ENCODE peak calls at places on chromosomes 16 and 17, in four cellular contexts. M is mesothelial cell of epicardium, S is mammary epithelial cell, C is AG10803. V is an unnamed sample.

GRCh38 chr16:67936124-67936875 is at the start of gene PSMB10:
- DNase-seq in S (peak), C (peak), M (peak), V (no peak)

GRCh38 chr16:69274699-69275235 is 36.4 kb upstream of the VPS4A start:
- DNase-seq in S (no peak), M (no peak), C (no peak), V (no peak)

GRCh38 chr16:54938351-54939346 is 8.0 kb downstream of the IRX5 start:
- DNase-seq in C (no peak), M (peak), S (peak), V (no peak)

GRCh38 chr17:71304498-71305158 is 816.2 kb upstream of the SOX9 start:
- DNase-seq in M (no peak), S (no peak), C (no peak), V (no peak)

GRCh38 chr16:66662445-66663194 is 33.9 kb downstream of the CMTM4 start:
- DNase-seq in M (no peak), S (peak), C (peak), V (no peak)

GRCh38 chr17:79023886-79024771 is at the start of gene C1QTNF1:
- DNase-seq in C (no peak), M (peak), S (peak), V (peak)

GRCh38 chr17:69103557-69104233 is 38.0 kb downstream of the ABCA6 start:
- DNase-seq in C (no peak), M (no peak), S (no peak), V (no peak)

GRCh38 chr17:80083136-80083661 is 18.2 kb upstream of the GAA start:
- DNase-seq in S (no peak), M (no peak), C (no peak), V (no peak)

GRCh38 chr16:53435066-53435688 is 906 bp downstream of the RBL2 start:
- DNase-seq in M (peak), S (peak), C (peak), V (peak)

GRCh38 chr17:77266891-77267341 is 126.1 kb downstream of the SEC14L1 start:
- DNase-seq in M (no peak), S (no peak), C (no peak), V (no peak)

GRCh38 chr17:61551255-61551742 is 39.7 kb downstream of the NACA2 start:
- DNase-seq in S (no peak), C (peak), M (no peak), V (no peak)

GRCh38 chr16:27321013-27321960 is 7.5 kb downstream of the IL4R start:
- DNase-seq in C (peak), S (peak), M (no peak), V (no peak)

GRCh38 chr17:75105269-75106080 is 4.3 kb upstream of the ARMC7 start:
- DNase-seq in M (no peak), S (no peak), C (peak), V (peak)

GRCh38 chr17:5378566-5379207 is 40.8 kb downstream of the NUP88 start:
- DNase-seq in M (no peak), C (no peak), S (no peak), V (no peak)

GRCh38 chr17:72538921-72539352 is 418.1 kb downstream of the SOX9 start:
- DNase-seq in S (no peak), C (no peak), M (no peak), V (no peak)

GRCh38 chr16:66363196-66363777 is 3.2 kb upstream of the CDH5 start:
- DNase-seq in M (no peak), S (no peak), C (no peak), V (no peak)

GRCh38 chr17:68697850-68698313 is 96.7 kb upstream of the FAM20A start:
- DNase-seq in S (peak), C (peak), M (no peak), V (no peak)

GRCh38 chr17:40068917-40069750 is 6.4 kb downstream of the THRA start:
- DNase-seq in C (peak), M (peak), S (peak), V (no peak)

GRCh38 chr17:63295288-63295687 is 150.8 kb downstream of the CYB561 start:
- DNase-seq in S (no peak), C (no peak), M (no peak), V (no peak)

GRCh38 chr16:11535494-11535893 is 51.2 kb downstream of the LITAF start:
- DNase-seq in C (no peak), S (peak), M (no peak), V (peak)

GRCh38 chr16:57364143-57364542 is 5.6 kb downstream of the CCL22 start:
- DNase-seq in C (no peak), M (no peak), S (no peak), V (no peak)

GRCh38 chr17:15382866-15383265 is 41.5 kb upstream of the TEKT3 start:
- DNase-seq in M (no peak), S (no peak), C (no peak), V (no peak)

GRCh38 chr16:29737713-29738112 is 8.1 kb downstream of the C16orf54 start:
- DNase-seq in M (no peak), S (no peak), C (no peak), V (no peak)

GRCh38 chr16:29738514-29738913 is 7.3 kb downstream of the C16orf54 start:
- DNase-seq in M (no peak), S (no peak), C (no peak), V (peak)

GRCh38 chr16:29736764-29737163 is 9.0 kb downstream of the C16orf54 start:
- DNase-seq in S (no peak), C (no peak), M (no peak), V (no peak)

GRCh38 chr16:29734826-29735225 is 11.0 kb downstream of the C16orf54 start:
- DNase-seq in S (no peak), C (no peak), M (no peak), V (no peak)

GRCh38 chr16:29736112-29736511 is 9.7 kb downstream of the C16orf54 start:
- DNase-seq in C (no peak), M (no peak), S (no peak), V (no peak)
- TF ChIP-seq CTCF in C (no peak), M (no peak), S (no peak), V (no peak)

GRCh38 chr17:37490638-37491614 is 1.2 kb downstream of the DUSP14 start:
- DNase-seq in C (peak), M (no peak), S (peak), V (peak)

GRCh38 chr17:37488009-37488604 is 1.6 kb upstream of the DUSP14 start:
- DNase-seq in C (peak), M (no peak), S (peak), V (peak)

GRCh38 chr17:37490022-37490587 is 414 bp downstream of the DUSP14 start:
- DNase-seq in C (peak), S (peak), M (peak), V (no peak)

GRCh38 chr17:37488607-37489196 is 989 bp upstream of the DUSP14 start:
- DNase-seq in M (peak), S (peak), C (peak), V (peak)

DNA sequence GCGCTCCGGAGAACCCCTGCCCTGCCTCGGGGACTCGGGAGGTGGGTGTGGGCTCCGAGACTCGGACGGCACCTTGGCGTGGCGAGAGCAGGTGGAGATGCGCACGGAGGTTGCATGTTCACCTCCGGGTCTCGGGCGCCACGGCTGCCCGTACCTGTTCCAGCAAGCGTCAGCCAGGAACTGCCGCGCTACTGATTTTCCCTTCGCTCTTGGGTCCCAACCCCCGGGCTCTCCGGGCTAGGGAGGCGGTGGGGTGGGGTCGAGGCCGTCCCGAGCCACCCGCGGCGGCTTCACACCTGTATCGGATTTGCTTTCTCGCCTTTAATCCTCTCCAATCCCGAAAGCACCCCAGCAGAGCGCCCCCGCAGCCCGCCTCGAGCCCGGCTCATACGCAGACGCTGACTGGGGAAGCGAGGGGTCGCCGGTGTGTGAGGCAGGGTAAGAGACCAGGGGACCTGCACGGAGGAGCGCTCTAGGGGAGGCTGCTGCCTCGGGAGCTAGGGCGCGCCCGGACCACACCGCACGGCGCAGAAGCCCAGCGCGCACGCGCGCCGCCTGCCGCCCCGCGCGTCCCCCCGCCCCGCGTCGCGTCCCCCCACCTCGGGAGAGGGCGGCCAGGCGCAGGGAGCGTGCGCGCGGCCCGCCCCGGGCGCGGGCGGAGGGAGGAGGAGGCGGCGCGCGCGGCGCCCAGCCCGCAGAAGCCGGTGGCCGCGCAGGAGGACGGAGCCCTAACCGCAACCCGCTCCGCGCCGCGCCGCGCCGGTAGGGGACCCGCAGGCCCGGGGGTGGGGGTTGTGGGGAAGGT is at the start of gene DUSP14:
- DNase-seq in C (peak), S (peak), M (peak), V (peak)
- TF ChIP-seq CTCF in C (no peak), S (no peak), M (no peak), V (no peak)

GRCh38 chr16:81873843-81874752 is 95.0 kb downstream of the PLCG2 start:
- DNase-seq in C (peak), M (peak), S (peak), V (no peak)
- TF ChIP-seq CTCF in C (peak), M (peak), S (peak), V (peak)

GRCh38 chr17:42878123-42878880 is 22.3 kb upstream of the G6PC1 start:
- DNase-seq in M (no peak), S (no peak), C (no peak), V (peak)
- TF ChIP-seq CTCF in M (no peak), S (no peak), C (no peak), V (no peak)

DNA sequence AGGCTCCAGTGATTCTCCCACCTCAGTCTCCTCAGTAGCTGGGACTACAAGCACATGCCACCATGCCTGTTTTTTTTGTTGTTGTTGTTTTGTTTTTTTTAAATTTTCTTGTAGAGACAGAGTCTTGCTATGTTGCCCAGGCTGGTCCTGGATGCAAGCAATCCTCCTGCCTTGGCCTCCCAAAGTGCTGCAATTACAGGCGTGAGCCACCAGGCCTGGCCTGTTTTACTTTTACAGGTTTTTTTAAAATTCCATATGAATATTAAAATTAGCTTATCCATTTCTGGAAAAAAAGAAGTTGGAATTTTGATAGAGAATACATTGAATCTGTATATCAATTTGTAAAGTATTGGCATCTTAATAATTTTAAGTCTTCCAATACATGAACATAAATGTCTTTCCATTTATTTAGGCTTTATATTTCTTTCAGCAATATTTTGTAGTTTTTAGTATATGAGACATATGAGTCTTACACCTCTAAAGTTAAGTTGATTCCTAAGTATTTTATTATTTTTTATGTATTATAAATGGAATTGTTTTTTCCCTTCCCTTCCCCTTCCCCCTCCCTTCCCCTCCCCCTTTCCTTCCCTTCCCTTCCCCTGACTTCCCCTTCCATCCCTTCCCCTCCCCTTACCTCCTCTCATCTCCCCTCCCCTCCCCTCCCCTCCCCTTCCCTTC is 323.5 kb upstream of the SALL1 start:
- DNase-seq in S (no peak), C (no peak), M (no peak), V (no peak)
- TF ChIP-seq CTCF in S (no peak), C (no peak), M (peak), V (no peak)

DNA sequence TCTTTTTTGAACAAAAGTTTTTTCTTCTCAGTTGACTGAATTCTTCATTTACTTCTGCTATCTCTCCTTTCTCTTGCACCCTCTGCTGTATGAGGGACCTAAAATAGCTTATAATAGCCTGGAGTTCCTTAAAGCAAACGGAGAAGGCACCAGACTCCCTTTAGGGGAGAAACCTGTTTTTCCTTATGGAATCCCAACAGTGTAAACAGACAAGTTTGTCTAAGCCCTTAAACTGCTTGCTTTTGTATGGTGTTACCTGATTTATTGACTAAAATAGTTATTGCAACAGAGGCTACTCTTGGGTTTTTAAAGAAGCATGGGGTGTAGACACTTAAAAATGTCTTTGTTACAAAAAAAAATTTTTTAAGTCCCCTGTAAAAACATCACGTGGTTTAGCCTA is 12.9 kb upstream of the TRIM25 start:
- DNase-seq in C (no peak), S (no peak), M (no peak), V (no peak)
- TF ChIP-seq CTCF in C (no peak), S (no peak), M (no peak), V (no peak)

V was measured in PC-9.